ENCODE peak calls at places on chromosomes 12 and 14, in seven cellular contexts. H is HEK293T, E is memory B cell, L is NCI-H345, Q is fibroblast of the aortic adventitia, S is IMR-90, X is substantia nigra. D is an unnamed sample.
A peak's percentile ranks its signal among the peaks of the same experiment; 100 is the strongest.

GRCh38 chr12:14774944-14775651 is 28.2 kb downstream of the WBP11 start:
- DNase-seq in Q (peak; percentile 80), X (no peak), E (no peak), S (peak; percentile 65), H (no peak), L (no peak), D (no peak)

GRCh38 chr14:99271288-99271941 is 582 bp downstream of the BCL11B start:
- DNase-seq in Q (peak; percentile 4), E (no peak), H (no peak), L (no peak), S (no peak), X (no peak), D (no peak)

GRCh38 chr12:110998971-110999370 is 78.6 kb upstream of the MYL2 start:
- DNase-seq in X (no peak), Q (no peak), H (no peak), L (no peak), S (no peak), E (no peak), D (no peak)

GRCh38 chr12:121513464-121514183 is 67.2 kb downstream of the KDM2B start:
- DNase-seq in Q (no peak), L (no peak), E (peak; percentile 39), S (no peak), X (no peak), H (peak; percentile 72), D (no peak)

GRCh38 chr12:81329088-81329487 is 251.2 kb downstream of the ACSS3 start:
- DNase-seq in L (no peak), H (peak; percentile 30), X (no peak), E (no peak), Q (peak; percentile 1), S (peak; percentile 2), D (no peak)

GRCh38 chr12:57483466-57483865 is 3.8 kb upstream of the ARHGAP9 start:
- DNase-seq in H (no peak), E (no peak), Q (peak; percentile 67), L (no peak), X (no peak), S (peak; percentile 69), D (no peak)

GRCh38 chr14:95901014-95901413 is 24.4 kb downstream of the TUNAR start:
- DNase-seq in L (no peak), S (peak; percentile 33), X (no peak), H (no peak), E (no peak), Q (peak; percentile 27), D (no peak)

GRCh38 chr14:74653386-74654138 is 41.5 kb upstream of the LTBP2 start:
- DNase-seq in Q (peak; percentile 56), X (no peak), L (no peak), S (no peak), H (no peak), E (no peak), D (peak; percentile 12)

GRCh38 chr14:71304588-71305133 is 397.4 kb downstream of the PCNX1 start:
- DNase-seq in E (no peak), L (no peak), Q (no peak), X (no peak), S (no peak), H (no peak), D (no peak)